ENCODE peak calls at places on chromosomes 5 and 9, in seven cellular contexts. B is SK-MEL-5; R is AG08395; O is stimulated activated CD8-positive, alpha-beta memory T cell treated with anti-CD3 and anti-CD28 coated beads, Interleukin-4, amount 100 ng/mL, for 4 hours; Q is AML-193; H is T-helper 9 cell; A is activated CD4-positive, alpha-beta T cell treated with anti-CD3 and anti-CD28 coated beads, Interleukin-2, amount 50 U/mL, for 1 hour. N is an unnamed sample.
A peak's percentile ranks its signal among the peaks of the same experiment; 100 is the strongest.

GRCh38 chr9:6877671-6878161 is 119.9 kb downstream of the KDM4C start:
- DNase-seq in Q (no peak), O (no peak), A (no peak), H (no peak), R (peak; percentile 62), B (peak; percentile 54), N (no peak)

GRCh38 chr5:38453506-38453905 is 102.9 kb downstream of the LIFR start:
- DNase-seq in R (no peak), H (peak; percentile 9), B (peak; percentile 20), O (peak; percentile 17), A (peak; percentile 22), Q (peak; percentile 29), N (no peak)

GRCh38 chr5:6592611-6593010 is 40.2 kb downstream of the NSUN2 start:
- DNase-seq in Q (no peak), H (no peak), O (no peak), B (no peak), R (peak; percentile 42), A (no peak), N (no peak)

GRCh38 chr9:122346478-122347347 is 24.1 kb upstream of the PTGS1 start:
- DNase-seq in Q (no peak), A (no peak), O (no peak), H (no peak), B (no peak), R (peak; percentile 41), N (no peak)

GRCh38 chr9:93949694-93950449 is 5.3 kb downstream of the BARX1 start:
- DNase-seq in Q (no peak), A (no peak), H (no peak), B (no peak), O (no peak), R (no peak), N (no peak)

GRCh38 chr9:109278216-109278615 is 42.6 kb downstream of the EPB41L4B start:
- DNase-seq in B (no peak), Q (no peak), R (no peak), H (no peak), A (no peak), O (no peak), N (no peak)

GRCh38 chr9:84773023-84773422 is 103.5 kb downstream of the NTRK2 start:
- DNase-seq in A (no peak), B (no peak), H (no peak), O (no peak), R (peak; percentile 36), Q (no peak), N (no peak)

GRCh38 chr5:32223972-32224608 is 50.0 kb upstream of the GOLPH3 start:
- DNase-seq in O (no peak), B (peak; percentile 55), H (no peak), R (peak; percentile 88), Q (no peak), A (no peak), N (no peak)

GRCh38 chr5:130267926-130268325 is 363.7 kb downstream of the CHSY3 start:
- DNase-seq in B (no peak), H (no peak), R (no peak), O (no peak), Q (no peak), A (no peak), N (no peak)

GRCh38 chr5:670396-671270 is 22.5 kb downstream of the TPPP start:
- DNase-seq in B (no peak), R (no peak), A (no peak), H (no peak), O (no peak), Q (no peak), N (no peak)

GRCh38 chr5:76641514-76642120 is 18.4 kb upstream of the F2RL2 start:
- DNase-seq in A (peak; percentile 59), H (peak; percentile 48), R (peak; percentile 53), Q (peak; percentile 61), O (peak; percentile 12), B (peak; percentile 84), N (no peak)

GRCh38 chr5:163260961-163261360 is 176.4 kb upstream of the CCNG1 start:
- DNase-seq in B (no peak), O (no peak), H (no peak), R (no peak), Q (no peak), A (no peak), N (no peak)

GRCh38 chr9:9504869-9505268 is 1107.9 kb downstream of the PTPRD start:
- DNase-seq in Q (no peak), B (no peak), R (no peak), H (no peak), O (no peak), A (no peak), N (no peak)

GRCh38 chr5:103942587-103943186 is 380.1 kb upstream of the NUDT12 start:
- DNase-seq in H (no peak), A (no peak), O (no peak), Q (no peak), R (no peak), B (peak; percentile 24), N (no peak)

GRCh38 chr9:751137-752051 is 90.1 kb upstream of the DMRT1 start:
- DNase-seq in R (peak; percentile 43), A (no peak), H (no peak), O (no peak), Q (no peak), B (peak; percentile 66), N (no peak)

GRCh38 chr5:1901983-1902382 is 19.3 kb upstream of the IRX4 start:
- DNase-seq in A (no peak), O (no peak), R (no peak), B (no peak), Q (no peak), H (no peak), N (no peak)

GRCh38 chr5:137201876-137202275 is 297.2 kb downstream of the SPOCK1 start:
- DNase-seq in A (no peak), H (no peak), R (peak; percentile 85), B (peak; percentile 81), Q (no peak), O (no peak), N (peak; percentile 65)

GRCh38 chr5:10762776-10763500 is 1.9 kb upstream of the DAP start:
- DNase-seq in B (no peak), H (no peak), R (no peak), O (no peak), Q (no peak), A (no peak), N (no peak)

GRCh38 chr5:132281856-132282614 is 12.2 kb upstream of the SLC22A4 start:
- DNase-seq in Q (no peak), H (no peak), R (no peak), O (no peak), A (no peak), B (no peak), N (no peak)

GRCh38 chr5:1747803-1748085 is 51.9 kb downstream of the MRPL36 start:
- DNase-seq in R (no peak), H (no peak), A (no peak), B (no peak), O (no peak), Q (no peak), N (no peak)

GRCh38 chr9:93575706-93576295 is 583 bp upstream of the PHF2 start:
- DNase-seq in B (no peak), O (peak; percentile 41), Q (peak; percentile 64), H (peak; percentile 44), R (peak; percentile 55), A (peak; percentile 49), N (no peak)

GRCh38 chr5:10424124-10424731 is 17.5 kb upstream of the ROPN1L start:
- DNase-seq in Q (peak; percentile 7), B (peak; percentile 79), A (no peak), H (no peak), O (no peak), R (peak; percentile 53), N (no peak)

GRCh38 chr5:6574537-6574936 is 58.3 kb downstream of the NSUN2 start:
- DNase-seq in A (no peak), B (peak; percentile 29), O (no peak), R (no peak), H (no peak), Q (no peak), N (no peak)

N was measured in GOT3.